ENCODE peak calls at places on chromosomes 6 and 20, in six cellular contexts. L, K, B, E, Q and T are unnamed samples. For H3K9me3, the result is how much of the 10 kb centered on the place peaks cover.

GRCh38 chr6:44275749-44276648 is 5.7 kb downstream of the TMEM151B start:
- DNase-seq in L (no peak), K (no peak), B (no peak), E (no peak), Q (no peak), T (peak)

GRCh38 chr6:105459884-105460283 is 57.0 kb upstream of the PREP start:
- DNase-seq in L (no peak), K (no peak), B (no peak), E (no peak), Q (no peak), T (no peak)

GRCh38 chr20:51526105-51526470 is 16.4 kb downstream of the NFATC2 start:
- DNase-seq in L (no peak), K (no peak), B (no peak), E (no peak), Q (no peak), T (no peak)

GRCh38 chr20:49510562-49511117 is 28.2 kb upstream of the KCNB1 start:
- DNase-seq in L (peak), K (peak), B (peak), E (peak), Q (peak), T (peak)

GRCh38 chr20:16580127-16580526 is 6.9 kb upstream of the KIF16B start:
- DNase-seq in L (no peak), K (peak), B (no peak), E (no peak), Q (peak), T (no peak)

GRCh38 chr6:113859349-113860164 is 2.4 kb downstream of the MARCKS start:
- DNase-seq in L (peak), K (peak), B (peak), E (peak), Q (peak), T (no peak)

GRCh38 chr6:56279346-56280080 is 32.1 kb upstream of the COL21A1 start:
- DNase-seq in L (no peak), K (no peak), B (no peak), E (no peak), Q (peak), T (no peak)

GRCh38 chr6:9140861-9141534 is 705.7 kb upstream of the SLC35B3 start:
- DNase-seq in L (peak), K (no peak), B (no peak), E (no peak), Q (peak), T (peak)

GRCh38 chr20:59314872-59315500 is 14.6 kb downstream of the EDN3 start:
- DNase-seq in L (no peak), K (no peak), B (no peak), E (no peak), Q (no peak), T (no peak)
- TF ChIP-seq CTCF in L (no peak), K (no peak), B (no peak), E (no peak), Q (no peak), T (no peak)

DNA sequence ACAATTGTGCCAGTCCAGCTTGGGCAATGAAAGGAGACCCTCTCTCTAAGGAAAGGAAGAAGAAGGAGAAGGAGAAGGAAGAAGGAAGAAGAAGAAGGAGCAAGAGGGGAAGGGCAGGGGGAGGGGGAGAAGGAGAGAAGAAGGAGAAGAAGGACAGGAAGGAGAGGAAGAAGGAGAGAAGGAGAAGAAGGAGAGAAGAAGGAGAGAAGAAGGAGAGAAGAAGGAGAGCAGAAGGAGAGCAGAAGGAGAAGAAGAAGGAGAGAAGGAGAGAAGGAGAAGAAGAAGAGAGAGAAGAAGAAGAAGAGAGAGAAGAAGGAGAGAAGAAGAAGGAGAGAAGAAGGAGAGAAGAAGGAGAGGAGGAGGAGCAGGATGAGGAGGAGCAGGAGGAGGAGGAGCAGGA is 22.5 kb upstream of the DEFB116 start:
- DNase-seq in L (no peak), K (no peak), B (no peak), E (no peak), Q (no peak), T (no peak)
- H3K9me3 ChIP-seq in L (under half), K (under half), B (under half), E (under half), Q (under half), T (under half)

GRCh38 chr6:42374027-42374669 is 77.6 kb downstream of the TRERF1 start:
- DNase-seq in L (no peak), K (no peak), B (no peak), E (no peak), Q (no peak), T (no peak)

GRCh38 chr6:42378125-42378524 is 73.6 kb downstream of the TRERF1 start:
- DNase-seq in L (no peak), K (no peak), B (no peak), E (no peak), Q (no peak), T (no peak)

GRCh38 chr6:42375905-42376304 is 75.8 kb downstream of the TRERF1 start:
- DNase-seq in L (no peak), K (no peak), B (no peak), E (no peak), Q (no peak), T (no peak)

GRCh38 chr6:42372699-42373098 is 79.0 kb downstream of the TRERF1 start:
- DNase-seq in L (no peak), K (no peak), B (no peak), E (no peak), Q (no peak), T (no peak)

GRCh38 chr6:42375007-42375635 is 76.6 kb downstream of the TRERF1 start:
- DNase-seq in L (no peak), K (no peak), B (no peak), E (no peak), Q (no peak), T (no peak)
- H3K27ac ChIP-seq in L (no peak), K (no peak), B (no peak), E (no peak), Q (no peak), T (no peak)

GRCh38 chr20:56610098-56610497 is 19.0 kb upstream of the TFAP2C start:
- DNase-seq in L (no peak), K (no peak), B (no peak), E (no peak), Q (no peak), T (no peak)
- TF ChIP-seq CTCF in L (no peak), K (no peak), B (no peak), E (no peak), Q (no peak), T (no peak)

GRCh38 chr6:28771401-28772267 is 152.2 kb downstream of the TRIM27 start:
- DNase-seq in L (no peak), K (no peak), B (no peak), E (no peak), Q (no peak), T (no peak)
- H3K9me3 ChIP-seq in L (under half), K (under half), B (under half), E (under half), Q (under half), T (under half)

DNA sequence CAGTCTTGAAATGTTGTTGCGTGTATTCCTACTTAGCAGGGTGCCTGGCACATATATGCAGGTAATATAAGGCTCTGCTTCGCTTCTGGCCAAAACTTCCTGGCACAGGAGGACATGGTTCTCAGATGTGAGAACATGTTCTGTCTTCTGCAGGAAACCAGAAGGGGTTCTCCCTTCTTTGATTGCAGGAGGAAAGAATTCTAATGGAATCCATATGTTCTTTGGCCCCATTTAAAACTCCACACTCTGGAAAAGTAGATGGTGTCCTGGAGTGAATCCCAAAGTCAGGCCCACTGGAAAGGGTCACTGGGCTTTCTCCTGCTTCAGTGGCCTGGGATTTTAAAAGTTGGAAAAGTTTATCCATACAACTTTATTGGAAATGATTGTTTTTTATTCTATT is 16.4 kb upstream of the CYP24A1 start:
- DNase-seq in L (no peak), K (no peak), B (no peak), E (no peak), Q (no peak), T (no peak)
- H3K27ac ChIP-seq in L (no peak), K (no peak), B (no peak), E (no peak), Q (no peak), T (no peak)

DNA sequence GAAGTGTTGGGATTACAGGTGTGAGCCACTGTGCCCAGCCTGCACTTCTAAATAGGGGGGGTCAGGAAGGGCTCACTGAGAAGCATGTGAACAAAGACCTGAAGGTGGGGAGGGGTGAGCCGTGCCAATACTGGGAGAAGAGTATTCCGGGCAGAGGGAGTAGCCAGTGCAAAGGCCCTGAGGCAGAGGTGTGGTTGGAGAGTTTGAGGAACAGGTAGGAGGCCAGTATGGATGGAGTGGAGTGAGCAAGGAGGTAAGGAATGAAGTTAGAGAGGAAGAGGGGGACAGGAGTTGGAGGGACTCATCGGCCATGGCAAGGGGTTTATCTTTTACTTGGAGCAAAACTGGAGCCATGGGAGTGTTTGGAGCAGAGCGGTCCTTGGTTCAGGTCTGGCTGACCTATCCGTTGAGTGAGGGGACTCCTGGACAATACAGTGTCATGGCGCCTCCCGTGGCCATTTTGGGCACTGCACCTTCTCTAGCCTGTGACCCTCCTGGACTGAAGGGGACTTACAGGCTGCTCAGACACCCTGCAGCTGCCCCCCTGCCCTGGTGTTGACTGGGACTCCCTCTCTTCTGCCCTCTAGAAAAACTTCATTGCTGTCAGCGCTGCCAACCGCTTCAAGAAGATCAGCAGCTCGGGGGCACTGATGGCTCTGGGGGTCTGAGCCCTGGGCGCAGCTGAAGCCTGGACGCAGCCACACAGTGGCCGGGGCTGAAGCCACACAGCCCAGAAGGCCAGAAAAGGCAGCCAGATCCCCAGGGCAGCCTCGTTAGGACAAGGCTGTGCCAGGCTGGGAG is 12.1 kb downstream of the FOXS1 start:
- DNase-seq in L (peak), K (peak), B (peak), E (peak), Q (peak), T (peak)
- TF ChIP-seq CTCF in L (peak), K (peak), B (peak), E (peak), Q (peak), T (peak)